ENCODE peak calls at places on chromosomes 5 and 9, in seven cellular contexts. Y is tibial nerve, F is astrocyte, O is AG04449, E is hepatocyte, T is colonic mucosa, L is left ventricle myocardium inferior. M is an unnamed sample.

GRCh38 chr5:61274561-61274960 is 57.5 kb upstream of the ZSWIM6 start:
- DNase-seq in Y (no peak), F (peak; percentile 51), O (no peak), E (no peak), T (no peak), L (no peak), M (no peak)

GRCh38 chr5:7412369-7412768 is 16.4 kb downstream of the ADCY2 start:
- DNase-seq in Y (no peak), F (peak; percentile 61), O (no peak), E (no peak), T (no peak), L (no peak), M (no peak)

GRCh38 chr5:264346-264745 is 7.1 kb upstream of the PDCD6 start:
- DNase-seq in Y (no peak), F (no peak), O (no peak), E (no peak), T (no peak), L (no peak), M (no peak)

GRCh38 chr9:68715181-68715456 is 10.1 kb downstream of the PIP5K1B start:
- DNase-seq in Y (no peak), F (no peak), O (no peak), E (no peak), T (no peak), L (no peak), M (no peak)

GRCh38 chr5:128546658-128547281 is 8.7 kb upstream of the FBN2 start:
- DNase-seq in Y (no peak), F (no peak), O (no peak), E (no peak), T (no peak), L (no peak), M (no peak)

GRCh38 chr5:362978-363765 is 41.7 kb downstream of the AHRR start:
- DNase-seq in Y (no peak), F (no peak), O (no peak), E (peak; percentile 1), T (no peak), L (no peak), M (no peak)

GRCh38 chr9:134783699-134784039 is 96.9 kb upstream of the FCN2 start:
- DNase-seq in Y (peak; percentile 67), F (no peak), O (no peak), E (no peak), T (no peak), L (peak; percentile 53), M (no peak)

GRCh38 chr5:128358826-128359225 is 179.2 kb downstream of the FBN2 start:
- DNase-seq in Y (no peak), F (peak; percentile 23), O (no peak), E (no peak), T (no peak), L (no peak), M (no peak)

GRCh38 chr5:89388872-89389271 is 505.9 kb upstream of the MEF2C start:
- DNase-seq in Y (no peak), F (no peak), O (no peak), E (no peak), T (no peak), L (no peak), M (no peak)

GRCh38 chr5:74105126-74105780 is 479.3 kb downstream of the ARHGEF28 start:
- DNase-seq in Y (no peak), F (no peak), O (no peak), E (no peak), T (no peak), L (peak; percentile 39), M (no peak)

GRCh38 chr5:90529939-90530677 is 724 bp upstream of the LYSMD3 start:
- DNase-seq in Y (peak; percentile 59), F (peak; percentile 73), O (peak; percentile 38), E (peak; percentile 83), T (peak; percentile 81), L (peak; percentile 36), M (no peak)

GRCh38 chr9:21903380-21903965 is 90.7 kb downstream of the CDKN2A start:
- DNase-seq in Y (no peak), F (no peak), O (no peak), E (no peak), T (no peak), L (no peak), M (no peak)

GRCh38 chr9:131319486-131319885 is 30.0 kb downstream of the PLPP7 start:
- DNase-seq in Y (peak; percentile 37), F (no peak), O (no peak), E (no peak), T (no peak), L (peak; percentile 80), M (no peak)

GRCh38 chr9:22045423-22045822 is 36.3 kb upstream of the CDKN2B start:
- DNase-seq in Y (no peak), F (no peak), O (no peak), E (no peak), T (no peak), L (no peak), M (no peak)

GRCh38 chr5:15560421-15560820 is 60.4 kb downstream of the FBXL7 start:
- DNase-seq in Y (no peak), F (no peak), O (no peak), E (no peak), T (no peak), L (no peak), M (no peak)

GRCh38 chr9:6667633-6668280 is 22.2 kb upstream of the GLDC start:
- DNase-seq in Y (no peak), F (peak; percentile 12), O (no peak), E (peak; percentile 56), T (no peak), L (no peak), M (no peak)

GRCh38 chr9:78938821-78939220 is 632.9 kb upstream of the TLE4 start:
- DNase-seq in Y (no peak), F (no peak), O (no peak), E (no peak), T (no peak), L (no peak), M (no peak)

GRCh38 chr5:96297867-96298266 is 135.2 kb downstream of the PCSK1 start:
- DNase-seq in Y (no peak), F (peak; percentile 98), O (peak; percentile 98), E (peak; percentile 66), T (no peak), L (no peak), M (no peak)

GRCh38 chr9:76162109-76162730 is 232.0 kb downstream of the RFK start:
- DNase-seq in Y (no peak), F (peak; percentile 54), O (no peak), E (no peak), T (no peak), L (no peak), M (no peak)

GRCh38 chr9:27572566-27572917 is 739 bp downstream of the C9orf72 start:
- DNase-seq in Y (peak; percentile 55), F (peak; percentile 23), O (no peak), E (no peak), T (no peak), L (no peak), M (no peak)

GRCh38 chr5:93035194-93035593 is 545.8 kb downstream of the NR2F1-AS1 start:
- DNase-seq in Y (no peak), F (peak; percentile 18), O (no peak), E (peak; percentile 25), T (no peak), L (no peak), M (no peak)

GRCh38 chr5:133467325-133467700 is 145.0 kb downstream of the FSTL4 start:
- DNase-seq in Y (no peak), F (no peak), O (no peak), E (no peak), T (no peak), L (no peak), M (no peak)

GRCh38 chr9:77649109-77649812 is 1.1 kb upstream of the GNA14 start:
- DNase-seq in Y (no peak), F (peak; percentile 18), O (no peak), E (no peak), T (no peak), L (no peak), M (no peak)
- TF ChIP-seq CTCF in Y (no peak), F (peak; percentile 47), O (peak; percentile 10), E (peak; percentile 43), T (peak; percentile 24), L (peak; percentile 53), M (peak; percentile 24)

DNA sequence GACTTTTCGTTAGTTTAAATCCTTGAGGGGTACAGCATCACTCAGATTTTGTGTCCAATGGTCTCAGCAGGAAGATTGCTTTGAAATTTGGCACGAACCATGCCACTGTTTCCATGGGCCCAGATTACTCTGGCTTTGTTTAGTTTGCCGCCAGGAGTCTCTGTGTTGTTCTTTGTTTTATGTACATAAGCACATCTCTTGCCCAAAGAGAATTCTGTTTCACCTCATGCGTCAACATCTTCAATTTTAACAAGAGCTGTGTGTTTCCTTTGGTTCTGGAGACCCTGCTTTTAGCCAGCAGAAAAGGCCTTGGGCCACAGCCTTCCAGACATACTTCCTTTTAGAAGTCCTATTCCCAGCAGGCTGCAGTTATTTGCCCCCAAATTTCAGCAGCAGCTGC is 62.4 kb downstream of the TNPO1 start:
- DNase-seq in Y (no peak), F (no peak), O (no peak), E (no peak), T (no peak), L (no peak), M (no peak)
- TF ChIP-seq CTCF in Y (no peak), F (no peak), O (no peak), E (no peak), T (no peak), L (no peak), M (no peak)

DNA sequence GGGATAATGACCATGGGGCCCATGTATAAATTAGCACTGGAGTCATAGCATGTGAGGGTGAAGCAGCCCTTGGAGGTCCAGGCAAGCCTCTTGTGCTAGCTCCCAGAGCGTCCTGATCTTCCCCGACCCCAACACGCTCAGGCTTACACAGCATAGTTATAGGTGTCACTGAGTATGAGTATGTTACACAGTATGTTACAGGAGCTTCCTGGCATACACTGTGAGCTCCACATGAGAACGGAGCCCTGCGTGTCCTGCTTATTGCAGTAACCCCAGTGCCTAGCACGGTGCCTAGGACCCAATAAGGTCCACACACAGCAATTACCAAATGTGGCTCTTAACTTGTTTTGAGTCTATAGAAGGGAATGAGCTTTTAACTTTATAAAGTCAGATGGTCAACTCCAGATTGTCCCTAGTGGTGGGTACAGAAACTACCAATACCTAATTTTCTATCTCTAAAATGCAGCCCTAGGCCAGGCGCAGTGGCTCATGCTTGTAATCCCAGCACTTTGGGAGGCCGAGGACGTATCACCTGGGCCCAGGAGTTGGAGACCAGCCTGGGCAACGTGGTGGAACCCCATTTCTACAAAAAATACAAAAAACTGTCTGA is 64.1 kb downstream of the PLAC8L1 start:
- DNase-seq in Y (no peak), F (no peak), O (no peak), E (no peak), T (no peak), L (no peak), M (no peak)
- TF ChIP-seq CTCF in Y (no peak), F (peak; percentile 45), O (no peak), E (peak; percentile 26), T (peak; percentile 19), L (peak; percentile 56), M (peak; percentile 37)

DNA sequence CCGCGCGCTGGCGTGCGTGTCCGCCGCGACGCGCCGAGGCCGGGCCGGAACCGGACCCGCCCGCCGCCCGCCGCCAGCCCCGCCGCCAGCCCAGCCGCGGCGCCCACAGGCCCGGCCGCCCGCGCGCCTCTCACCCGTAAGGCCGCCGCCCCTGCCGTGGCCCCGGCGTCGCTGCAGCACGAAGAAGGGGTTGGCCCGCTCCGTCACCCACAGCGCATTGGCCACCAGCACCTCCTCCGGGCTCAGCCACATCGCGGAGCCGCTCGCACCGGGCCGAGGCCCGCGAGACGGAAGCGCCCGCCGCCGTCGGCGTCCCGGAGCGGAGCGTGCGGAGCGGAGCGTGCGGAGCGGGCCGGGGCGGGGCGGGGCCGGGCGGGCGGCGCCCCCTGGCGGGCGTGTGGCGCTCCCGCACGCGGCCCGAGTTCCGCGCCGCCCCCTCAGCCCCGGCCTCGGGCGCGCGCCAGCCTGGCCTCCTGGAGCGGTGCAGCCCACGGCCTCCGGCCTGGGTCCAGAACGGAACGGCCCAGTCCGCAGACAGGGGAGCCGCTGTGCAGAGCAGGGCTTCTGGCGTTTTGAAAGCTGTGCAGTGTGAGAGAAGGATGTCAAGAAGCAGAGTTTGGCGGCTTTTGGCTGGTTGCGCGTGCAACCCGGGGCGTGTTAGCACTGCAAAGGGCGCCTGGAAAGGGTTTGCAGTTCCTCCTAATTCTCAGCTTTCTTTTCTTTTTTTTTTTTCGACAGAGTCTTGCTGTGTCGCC is at the start of gene TBC1D9B:
- DNase-seq in Y (peak; percentile 31), F (peak; percentile 22), O (no peak), E (peak; percentile 90), T (peak; percentile 59), L (peak; percentile 73), M (no peak)
- TF ChIP-seq CTCF in Y (peak; percentile 57), F (peak; percentile 8), O (peak; percentile 24), E (peak; percentile 33), T (peak; percentile 14), L (peak; percentile 60), M (no peak)